ENCODE peak calls at places on chromosomes 7 and 10, in nine cellular contexts. L, G, S, X, V, U, A, Z and M are unnamed samples. For H3K9me3, the result is how much of the 10 kb centered on the place peaks cover.

GRCh38 chr7:115975766-115976165 is 54.8 kb downstream of the TFEC start:
- DNase-seq in A (no peak), L (no peak), X (no peak), U (no peak), G (no peak), S (no peak), Z (no peak), V (no peak), M (no peak)

GRCh38 chr7:129266181-129266580 is 41.4 kb downstream of the AHCYL2 start:
- DNase-seq in U (no peak), L (no peak), G (no peak), S (no peak), A (no peak), X (no peak), V (no peak), Z (no peak), M (no peak)

GRCh38 chr7:10802526-10802925 is 171.1 kb upstream of the PHF14 start:
- DNase-seq in A (peak), L (no peak), Z (no peak), V (no peak), U (no peak), S (no peak), G (no peak), X (no peak), M (no peak)

GRCh38 chr7:37342665-37343471 is 105.8 kb downstream of the ELMO1 start:
- DNase-seq in G (peak), A (no peak), X (no peak), L (no peak), V (peak), Z (peak), S (no peak), U (peak), M (no peak)

GRCh38 chr10:73953665-73954064 is 42.7 kb downstream of the PLAU start:
- DNase-seq in S (no peak), X (no peak), G (no peak), V (peak), Z (no peak), L (no peak), U (no peak), A (peak), M (no peak)

GRCh38 chr7:23205861-23206510 is 24.1 kb downstream of the NUP42 start:
- DNase-seq in G (no peak), S (no peak), V (no peak), A (peak), L (no peak), Z (no peak), U (no peak), X (no peak), M (no peak)

GRCh38 chr7:66837007-66837406 is 84.0 kb upstream of the TMEM248 start:
- DNase-seq in A (peak), U (no peak), V (no peak), G (no peak), X (peak), L (no peak), S (no peak), Z (no peak), M (no peak)

GRCh38 chr10:33273295-33274002 is 61.0 kb downstream of the NRP1 start:
- DNase-seq in G (no peak), S (peak), Z (no peak), L (peak), A (peak), U (peak), X (peak), V (peak), M (peak)

GRCh38 chr10:97116534-97117162 is 69.1 kb downstream of the SLIT1 start:
- DNase-seq in V (no peak), Z (no peak), L (no peak), A (no peak), U (no peak), X (no peak), G (no peak), S (no peak), M (no peak)

GRCh38 chr7:2452074-2452507 is 24.1 kb downstream of the GRIFIN start:
- DNase-seq in S (no peak), X (no peak), U (no peak), L (no peak), A (peak), G (no peak), V (no peak), Z (no peak), M (no peak)

GRCh38 chr7:44963526-44964290 is 15.1 kb downstream of the MYO1G start:
- DNase-seq in L (no peak), V (no peak), S (no peak), Z (no peak), A (no peak), G (peak), U (no peak), X (no peak), M (no peak)

GRCh38 chr7:100091411-100092181 is 2.8 kb downstream of the COPS6 start:
- DNase-seq in S (no peak), G (no peak), Z (no peak), L (no peak), X (peak), U (no peak), A (no peak), V (no peak), M (no peak)

GRCh38 chr10:121610798-121611325 is 12.6 kb upstream of the FGFR2 start:
- DNase-seq in A (no peak), X (no peak), L (no peak), U (no peak), Z (no peak), S (no peak), G (no peak), V (no peak), M (peak)

GRCh38 chr10:21315321-21316220 is 209.9 kb downstream of the SKIDA1 start:
- DNase-seq in L (peak), Z (no peak), A (peak), G (no peak), V (peak), X (peak), U (peak), S (peak), M (peak)

GRCh38 chr10:62652564-62652963 is 152.0 kb upstream of the ADO start:
- DNase-seq in S (no peak), Z (no peak), U (no peak), L (no peak), V (no peak), G (no peak), A (no peak), X (no peak), M (no peak)

GRCh38 chr10:132188331-132188730 is 1.6 kb downstream of the DPYSL4 start:
- DNase-seq in X (no peak), V (no peak), A (no peak), G (no peak), L (no peak), Z (no peak), U (no peak), S (no peak), M (no peak)

GRCh38 chr10:97810476-97810875 is 38.7 kb upstream of the SFRP5 start:
- DNase-seq in A (no peak), Z (no peak), X (no peak), U (no peak), V (no peak), S (no peak), G (no peak), L (no peak), M (no peak)

GRCh38 chr7:98802088-98802780 is 67.6 kb downstream of the TMEM130 start:
- DNase-seq in V (peak), U (peak), X (peak), A (peak), L (peak), G (no peak), Z (no peak), S (peak), M (no peak)

GRCh38 chr10:103620357-103620749 is 126.8 kb downstream of the NEURL1 start:
- DNase-seq in L (no peak), G (no peak), Z (no peak), X (no peak), S (no peak), U (no peak), V (no peak), A (no peak), M (no peak)

GRCh38 chr7:24241216-24241615 is 42.8 kb upstream of the NPY start:
- DNase-seq in G (no peak), X (no peak), Z (no peak), L (no peak), U (no peak), V (no peak), S (no peak), A (no peak), M (no peak)

GRCh38 chr10:91589015-91589655 is 43.7 kb downstream of the PPP1R3C start:
- DNase-seq in S (peak), U (peak), L (no peak), Z (no peak), V (peak), A (peak), G (no peak), X (no peak), M (no peak)

GRCh38 chr7:158548726-158549125 is 38.9 kb downstream of the PTPRN2 start:
- DNase-seq in U (no peak), X (no peak), Z (no peak), V (no peak), A (no peak), G (no peak), L (no peak), S (no peak), M (no peak)

GRCh38 chr7:151346180-151346769 is 4.7 kb downstream of the NUB1 start:
- DNase-seq in U (no peak), S (no peak), V (no peak), G (no peak), L (no peak), X (no peak), A (peak), Z (no peak), M (no peak)

DNA sequence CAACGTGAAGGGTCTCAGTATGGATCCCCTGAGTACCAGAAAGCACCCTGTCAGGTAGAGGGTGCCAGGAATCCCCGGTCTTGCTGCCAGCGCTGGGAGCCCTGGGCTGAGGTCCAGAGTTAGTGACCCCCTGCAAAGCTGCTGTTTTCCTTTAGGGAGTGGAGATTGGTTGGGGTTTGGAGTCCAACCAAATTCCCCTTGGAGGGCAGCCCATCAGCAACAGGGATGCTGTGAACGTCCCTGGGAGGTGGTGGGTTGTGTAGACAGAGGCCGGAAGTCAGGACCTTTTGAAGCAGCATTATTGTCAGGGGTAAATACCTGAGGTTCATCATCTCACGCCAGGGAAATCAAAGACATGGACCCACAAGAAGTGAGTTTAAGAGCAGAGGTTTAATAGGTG is 104.2 kb downstream of the COL26A1 start:
- DNase-seq in G (no peak), X (no peak), A (peak), U (no peak), Z (no peak), L (no peak), S (no peak), V (no peak), M (peak)
- H3K9me3 ChIP-seq in G (under half), X (under half), A (under half), U (under half), Z (under half), L (under half), S (under half), V (under half), M (under half)

GRCh38 chr10:53469383-53469782 is 696.8 kb upstream of the MBL2 start:
- DNase-seq in G (no peak), L (no peak), U (no peak), Z (no peak), S (no peak), A (no peak), X (no peak), V (no peak), M (no peak)

GRCh38 chr10:53458007-53458406 is 685.4 kb upstream of the MBL2 start:
- DNase-seq in A (no peak), S (no peak), L (no peak), Z (no peak), G (no peak), X (no peak), V (no peak), U (no peak), M (no peak)

GRCh38 chr10:53463539-53463938 is 691.0 kb upstream of the MBL2 start:
- DNase-seq in G (no peak), V (no peak), U (no peak), A (no peak), X (peak), Z (no peak), S (no peak), L (no peak), M (no peak)
- H3K9me3 ChIP-seq in G (under half), V (under half), U (under half), A (under half), X (under half), Z (under half), S (under half), L (under half), M (under half)

DNA sequence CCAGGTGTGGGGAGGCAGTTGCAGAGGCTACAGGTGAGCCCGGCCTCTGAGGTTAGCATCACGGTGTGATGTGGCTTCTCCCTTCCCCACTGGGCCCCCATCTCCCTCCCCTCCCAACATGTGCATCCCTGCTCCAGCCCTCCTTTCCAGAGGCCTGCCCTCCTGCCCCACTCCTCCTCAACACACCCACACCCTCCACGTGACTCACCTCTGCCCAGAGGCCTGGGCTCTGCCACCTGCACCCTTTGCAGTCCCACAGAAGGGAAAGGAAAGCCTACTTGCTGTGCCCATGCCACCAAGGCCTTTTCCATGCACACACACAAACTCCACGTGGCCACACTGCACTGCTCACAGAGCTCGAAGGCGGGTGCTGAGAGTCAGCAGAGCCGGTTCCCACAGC is 500.6 kb upstream of the FOXK1 start:
- DNase-seq in A (no peak), L (no peak), S (no peak), X (no peak), Z (no peak), V (no peak), G (no peak), U (no peak), M (no peak)
- H3K9me3 ChIP-seq in A (under half), L (under half), S (under half), X (under half), Z (under half), V (under half), G (under half), U (under half), M (under half)

DNA sequence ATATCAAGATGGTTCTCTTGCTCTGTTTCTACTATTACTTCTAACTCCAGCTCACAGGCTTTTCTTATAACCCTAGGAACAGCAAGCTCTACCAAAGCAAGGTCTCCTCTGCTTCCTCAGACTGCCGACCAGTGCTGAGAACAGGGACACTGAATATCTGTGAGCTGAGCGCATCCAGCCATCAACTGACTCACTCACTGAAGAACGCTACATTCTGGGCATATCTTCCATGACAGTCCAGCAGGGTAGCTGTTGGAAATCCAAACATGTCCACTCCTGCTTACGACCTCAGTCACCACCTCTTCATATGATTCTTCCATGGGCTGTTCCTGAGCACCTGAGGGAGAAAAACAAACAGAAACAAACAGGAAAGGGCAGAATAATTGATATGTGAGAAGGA is 2.8 kb downstream of the ZNF32 start:
- DNase-seq in A (no peak), L (no peak), Z (no peak), U (no peak), V (no peak), G (no peak), X (no peak), S (no peak), M (no peak)
- H3K9me3 ChIP-seq in A (under half), L (half or more), Z (under half), U (under half), V (half or more), G (half or more), X (half or more), S (half or more), M (half or more)

GRCh38 chr7:57364933-57365710 is 84.9 kb upstream of the ZNF716 start:
- DNase-seq in G (no peak), A (no peak), L (no peak), V (no peak), Z (no peak), X (no peak), S (no peak), U (no peak), M (no peak)
- H3K9me3 ChIP-seq in G (under half), A (under half), L (under half), V (under half), Z (under half), X (under half), S (under half), U (under half), M (under half)

DNA sequence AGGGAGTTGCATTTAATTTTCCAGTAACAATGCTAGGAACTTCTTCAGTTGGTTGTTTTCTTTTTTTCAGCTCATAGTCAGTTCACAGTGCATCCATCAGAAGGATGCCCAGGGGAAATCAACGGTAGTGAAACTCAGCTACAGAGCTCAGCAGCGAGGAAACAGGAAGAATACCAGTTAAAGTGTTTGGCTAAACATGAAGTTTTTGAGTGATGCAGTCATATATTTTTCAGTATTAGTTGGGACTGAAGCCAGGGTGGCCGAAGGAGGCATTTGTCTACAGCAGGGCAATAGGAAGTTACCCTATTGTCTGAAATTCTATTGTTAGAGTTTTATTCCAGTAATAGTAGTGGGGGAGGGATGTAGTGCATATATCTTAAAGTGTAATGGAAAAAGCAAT is 45.3 kb upstream of the MALRD1 start:
- DNase-seq in S (no peak), L (no peak), U (no peak), V (no peak), X (no peak), G (no peak), Z (no peak), A (no peak), M (no peak)
- H3K9me3 ChIP-seq in S (under half), L (under half), U (under half), V (under half), X (under half), G (under half), Z (under half), A (under half), M (under half)